ENCODE peak calls at places on chromosomes 4 and X, in five cellular contexts. I is GM13977, Z is stomach, Q is NCI-H1436, S is GM23248. J is an unnamed sample.

GRCh38 chrX:80266979-80267378 is 153.3 kb upstream of the TENT5D start:
- DNase-seq in I (no peak), Z (no peak), Q (no peak), S (no peak), J (no peak)

GRCh38 chrX:16711219-16712115 is 1.0 kb downstream of the CTPS2 start:
- DNase-seq in I (peak; percentile 35), Z (no peak), Q (no peak), S (peak; percentile 5), J (peak; percentile 33)

GRCh38 chrX:68114573-68115199 is 318.6 kb downstream of the OPHN1 start:
- DNase-seq in I (no peak), Z (no peak), Q (no peak), S (peak; percentile 58), J (no peak)

GRCh38 chrX:137194164-137194563 is 160.4 kb upstream of the GPR101 start:
- DNase-seq in I (peak; percentile 10), Z (peak; percentile 27), Q (peak; percentile 37), S (peak; percentile 36), J (no peak)

GRCh38 chr4:140110542-140110941 is 43.4 kb downstream of the MAML3 start:
- DNase-seq in I (no peak), Z (no peak), Q (no peak), S (no peak), J (no peak)

GRCh38 chr4:185541251-185541671 is 6.0 kb upstream of the PDLIM3 start:
- DNase-seq in I (no peak), Z (no peak), Q (no peak), S (no peak), J (no peak)

GRCh38 chr4:94497690-94498089 is 45.9 kb downstream of the PDLIM5 start:
- DNase-seq in I (no peak), Z (no peak), Q (no peak), S (no peak), J (no peak)

GRCh38 chr4:138178566-138178965 is 63.6 kb downstream of the SLC7A11 start:
- DNase-seq in I (no peak), Z (no peak), Q (no peak), S (peak; percentile 49), J (no peak)

GRCh38 chr4:38565271-38566199 is 98.5 kb upstream of the KLF3 start:
- DNase-seq in I (no peak), Z (peak; percentile 47), Q (peak; percentile 10), S (peak; percentile 57), J (no peak)

GRCh38 chrX:31233941-31234496 is 162.2 kb upstream of the FTHL17 start:
- DNase-seq in I (no peak), Z (no peak), Q (no peak), S (no peak), J (no peak)

GRCh38 chrX:109967151-109967550 is 35.8 kb upstream of the TMEM164 start:
- DNase-seq in I (no peak), Z (no peak), Q (no peak), S (peak; percentile 39), J (no peak)

GRCh38 chr4:97498875-97499274 is 644.4 kb downstream of the STPG2 start:
- DNase-seq in I (no peak), Z (no peak), Q (no peak), S (peak; percentile 0), J (no peak)